ENCODE peak calls at places on chromosomes 13 and 19, in four cellular contexts. R, V, M and O are unnamed samples.

GRCh38 chr19:13849991-13850909 is 26.7 kb upstream of the NANOS3 start:
- DNase-seq in R (peak; percentile 87), V (peak; percentile 77), M (peak; percentile 84), O (peak; percentile 83)

GRCh38 chr13:20716951-20717350 is 13.5 kb downstream of the IL17D start:
- DNase-seq in R (no peak), V (no peak), M (no peak), O (no peak)

GRCh38 chr13:97339019-97339988 is 94.7 kb upstream of the RAP2A start:
- DNase-seq in R (peak; percentile 95), V (peak; percentile 36), M (peak; percentile 54), O (peak; percentile 82)

GRCh38 chr13:21717817-21718216 is 46.9 kb downstream of the FGF9 start:
- DNase-seq in R (no peak), V (no peak), M (no peak), O (no peak)

GRCh38 chr13:67224148-67224846 is 5.8 kb downstream of the PCDH9 start:
- DNase-seq in R (peak; percentile 89), V (peak; percentile 73), M (peak; percentile 55), O (peak; percentile 90)

GRCh38 chr13:83449666-83450395 is 432.4 kb downstream of the SLITRK1 start:
- DNase-seq in R (peak; percentile 20), V (no peak), M (no peak), O (no peak)

GRCh38 chr13:102561933-102562332 is 34.9 kb upstream of the TPP2 start:
- DNase-seq in R (no peak), V (no peak), M (no peak), O (no peak)

GRCh38 chr13:39599842-39600241 is 3.2 kb downstream of the LHFPL6 start:
- DNase-seq in R (peak; percentile 54), V (no peak), M (no peak), O (no peak)

GRCh38 chr13:110944121-110944967 is 29.5 kb upstream of the ANKRD10 start:
- DNase-seq in R (peak; percentile 81), V (no peak), M (no peak), O (no peak)

GRCh38 chr13:47178090-47178950 is 281.5 kb upstream of the HTR2A start:
- DNase-seq in R (no peak), V (no peak), M (no peak), O (no peak)

GRCh38 chr13:58855283-58855682 is 1223.7 kb downstream of the PCDH17 start:
- DNase-seq in R (no peak), V (no peak), M (no peak), O (no peak)

GRCh38 chr13:21137696-21138095 is 38.7 kb downstream of the SKA3 start:
- DNase-seq in R (peak; percentile 34), V (no peak), M (no peak), O (no peak)

GRCh38 chr19:14871619-14872230 is 14.2 kb downstream of the OR7A17 start:
- DNase-seq in R (peak; percentile 39), V (no peak), M (no peak), O (no peak)

GRCh38 chr19:30082611-30083010 is 140.6 kb downstream of the URI1 start:
- DNase-seq in R (no peak), V (no peak), M (no peak), O (no peak)

GRCh38 chr13:79386125-79386822 is 19.8 kb downstream of the RBM26 start:
- DNase-seq in R (no peak), V (no peak), M (no peak), O (no peak)

GRCh38 chr13:26679411-26679810 is 81.2 kb downstream of the GPR12 start:
- DNase-seq in R (peak; percentile 36), V (no peak), M (no peak), O (no peak)

GRCh38 chr19:18629166-18630088 is 7.4 kb upstream of the KLHL26 start:
- DNase-seq in R (peak; percentile 68), V (peak; percentile 72), M (no peak), O (peak; percentile 89)

GRCh38 chr13:73603646-73604045 is 530.6 kb downstream of the KLF12 start:
- DNase-seq in R (no peak), V (no peak), M (no peak), O (no peak)

GRCh38 chr13:98651716-98652115 is 74.8 kb upstream of the STK24 start:
- DNase-seq in R (no peak), V (no peak), M (no peak), O (no peak)

GRCh38 chr19:9941646-9942045 is 5.3 kb upstream of the OLFM2 start:
- DNase-seq in R (no peak), V (no peak), M (no peak), O (no peak)

GRCh38 chr13:18961383-18962117 is 220.1 kb downstream of the TUBA3C start:
- DNase-seq in R (no peak), V (no peak), M (no peak), O (no peak)

GRCh38 chr13:40640845-40641458 is 25.5 kb downstream of the FOXO1 start:
- DNase-seq in R (no peak), V (no peak), M (no peak), O (no peak)

GRCh38 chr19:33502991-33503790 is 18.4 kb downstream of the PEPD start:
- DNase-seq in R (no peak), V (no peak), M (no peak), O (no peak)

GRCh38 chr19:46524272-46524671 is 28.6 kb upstream of the PNMA8B start:
- DNase-seq in R (no peak), V (no peak), M (no peak), O (no peak)

GRCh38 chr13:85549819-85550218 is 249.4 kb downstream of the SLITRK6 start:
- DNase-seq in R (no peak), V (no peak), M (no peak), O (no peak)

GRCh38 chr19:3773814-3774515 is 1.9 kb upstream of the RAX2 start:
- DNase-seq in R (no peak), V (no peak), M (no peak), O (no peak)

GRCh38 chr13:105342421-105342820 is 1193.0 kb downstream of the EFNB2 start:
- DNase-seq in R (no peak), V (no peak), M (no peak), O (no peak)

GRCh38 chr13:93535256-93535655 is 308.6 kb downstream of the GPC6 start:
- DNase-seq in R (peak; percentile 53), V (no peak), M (no peak), O (no peak)

GRCh38 chr19:41548954-41549688 is 26.8 kb upstream of the CEACAM21 start:
- DNase-seq in R (peak; percentile 20), V (no peak), M (no peak), O (no peak)

GRCh38 chr13:99916366-99917103 is 55.0 kb downstream of the ZIC5 start:
- DNase-seq in R (peak; percentile 79), V (peak; percentile 32), M (no peak), O (no peak)
- H3K27ac ChIP-seq in R (no peak overlapping the region), V (no peak overlapping the region), M (no peak overlapping the region), O (no peak overlapping the region)

DNA sequence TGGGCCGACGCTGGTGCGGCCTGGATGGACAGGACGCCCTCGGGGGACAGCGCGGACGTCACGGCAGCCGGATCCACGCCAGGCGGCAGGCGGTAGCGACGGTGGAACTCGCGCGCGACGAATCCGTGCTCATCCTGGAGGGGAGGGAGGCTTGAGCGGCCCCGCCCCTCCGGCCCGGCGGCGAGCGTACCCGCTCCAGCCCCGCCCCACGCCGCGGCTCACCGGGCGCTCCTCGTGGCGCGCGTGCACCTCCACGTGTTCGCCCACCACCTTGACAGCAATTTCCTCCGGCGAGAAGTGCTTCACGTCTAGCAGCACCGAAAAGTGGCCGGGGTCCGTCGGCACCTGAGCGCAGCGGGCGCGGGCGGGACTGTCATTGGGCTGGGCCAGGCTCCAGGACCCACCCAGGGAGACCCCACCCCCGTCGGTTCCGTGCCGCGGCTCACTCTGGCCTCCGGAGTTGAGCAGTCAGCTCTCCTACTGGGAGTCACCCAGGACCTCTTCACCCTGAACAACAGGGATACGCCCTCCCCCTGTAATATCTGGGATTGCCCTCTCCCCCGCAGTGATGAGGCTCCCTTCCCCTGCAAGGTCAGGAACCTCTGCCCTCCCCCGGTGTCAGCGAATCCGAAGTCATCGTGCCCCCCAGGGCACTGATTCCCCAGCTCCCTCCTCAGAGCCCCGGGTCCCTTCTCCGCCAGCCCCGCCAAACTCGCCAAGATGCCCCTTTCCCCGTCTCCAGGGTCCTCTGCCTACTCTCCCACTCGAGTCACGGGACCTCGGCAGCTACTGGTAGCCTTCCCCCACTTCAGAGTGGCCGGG is 1.1 kb downstream of the HSPB6 start:
- DNase-seq in R (peak; percentile 92), V (peak; percentile 84), M (no peak), O (peak; percentile 94)
- H3K27ac ChIP-seq in R (peak overlapping the region; percentile 86), V (peak overlapping the region; percentile 98), M (peak overlapping the region; percentile 86), O (peak overlapping the region; percentile 98)

DNA sequence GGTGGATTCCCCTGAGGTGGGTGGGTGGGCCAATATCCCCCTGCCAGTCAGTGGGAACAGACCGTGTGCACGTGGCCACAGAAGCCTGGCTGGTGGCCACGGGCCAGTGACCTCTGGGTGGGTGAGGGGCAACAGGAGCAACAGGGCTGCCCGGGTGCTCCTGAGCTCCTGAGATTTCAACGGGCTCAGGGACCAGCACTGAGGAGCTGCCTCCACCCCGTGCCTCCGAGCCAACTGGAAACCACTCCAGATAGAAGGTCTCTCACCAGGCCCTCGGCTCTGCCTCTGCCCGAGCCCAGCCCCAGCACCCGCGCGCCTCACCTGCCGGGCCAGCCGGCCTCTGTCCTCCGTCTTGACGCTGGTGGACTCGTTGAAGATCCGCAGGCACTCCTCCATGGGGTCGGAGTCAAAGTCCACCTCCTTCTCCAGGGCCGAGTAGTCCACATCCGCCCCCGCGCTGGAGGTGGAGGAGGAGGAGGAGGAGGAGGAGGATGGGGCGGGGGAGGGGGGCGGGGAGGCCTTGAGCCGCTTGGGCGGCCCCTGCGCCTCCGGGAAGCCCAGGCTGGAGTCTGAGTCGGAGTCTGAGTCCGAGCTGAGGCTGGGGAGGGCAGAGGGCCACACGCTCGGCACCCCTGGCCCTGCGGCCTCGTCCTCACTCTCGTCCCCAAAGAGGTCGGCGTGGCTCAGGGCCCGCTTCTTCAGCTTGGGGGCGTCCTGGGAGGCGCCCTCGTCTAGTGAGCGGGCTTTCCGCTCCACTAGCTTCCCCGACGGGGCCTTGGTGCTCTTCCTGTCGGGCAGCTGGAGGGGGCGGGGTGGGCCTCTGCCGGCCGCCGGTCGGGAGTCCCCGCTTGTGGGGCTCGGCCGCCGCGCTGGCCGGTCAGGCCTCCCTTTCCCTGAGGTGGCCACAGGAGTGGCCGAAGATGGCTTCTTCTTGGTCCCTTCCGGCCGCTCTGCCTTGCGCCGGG is 14.8 kb upstream of the ATP8B3 start:
- DNase-seq in R (peak; percentile 24), V (no peak), M (no peak), O (no peak)
- H3K27ac ChIP-seq in R (peak overlapping the region; percentile 26), V (no peak overlapping the region), M (no peak overlapping the region), O (no peak overlapping the region)

GRCh38 chr19:50628146-50628545 is 11.5 kb downstream of the SYT3 start:
- DNase-seq in R (no peak), V (no peak), M (no peak), O (no peak)
- H3K27ac ChIP-seq in R (no peak overlapping the region), V (no peak overlapping the region), M (no peak overlapping the region), O (no peak overlapping the region)

DNA sequence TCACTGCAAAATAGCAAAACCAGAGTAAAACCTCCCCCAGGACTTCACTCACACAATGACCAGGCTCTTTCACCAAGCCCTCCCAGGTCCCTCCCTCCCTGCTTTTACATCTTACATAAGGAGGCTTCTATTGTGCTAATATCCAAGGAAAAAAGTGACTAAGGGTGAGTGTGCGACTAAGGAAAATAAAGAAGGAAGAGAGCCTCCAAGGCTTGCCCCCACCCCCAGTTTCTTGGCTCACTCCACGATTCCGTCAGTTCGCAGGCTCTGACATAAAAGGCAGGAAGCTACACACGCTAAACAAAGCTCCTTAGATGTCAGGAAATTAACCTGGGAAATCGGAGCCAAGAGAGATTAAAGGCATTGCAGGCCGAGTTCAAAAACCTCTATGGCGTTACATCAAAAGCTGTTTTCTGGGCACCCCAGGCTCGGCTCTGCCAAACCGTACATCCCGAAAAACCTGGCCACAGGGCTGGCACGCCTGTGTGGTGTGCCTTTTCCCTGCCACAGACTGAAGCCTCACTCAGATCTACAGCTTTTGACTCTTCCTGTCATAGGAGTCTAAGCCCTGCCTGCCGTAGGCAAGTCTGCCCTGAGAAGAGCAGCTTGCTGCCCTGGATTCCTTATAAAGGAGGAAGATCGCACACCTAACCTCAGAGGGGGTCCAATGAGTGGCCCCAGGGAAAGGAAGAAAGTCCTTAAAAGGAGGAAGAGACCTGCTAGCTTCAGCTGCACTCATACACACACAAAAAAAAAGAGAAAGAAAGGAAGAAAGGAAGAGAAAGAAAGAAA is 67.0 kb upstream of the SERP2 start:
- DNase-seq in R (peak; percentile 95), V (peak; percentile 37), M (no peak), O (peak; percentile 80)
- H3K27ac ChIP-seq in R (no peak overlapping the region), V (peak overlapping the region; percentile 88), M (peak overlapping the region; percentile 59), O (peak overlapping the region; percentile 78)